ENCODE peak calls at places on chromosomes 12 and 14, in five cellular contexts. E is endothelial cell of umbilical vein, U is spleen, M is K562, G is SK-N-SH. B is an unnamed sample.

GRCh38 chr12:6334940-6335450 is 6.9 kb downstream of the TNFRSF1A start:
- DNase-seq in M (no peak), E (no peak), U (peak; percentile 80), G (no peak), B (no peak)

GRCh38 chr14:69685716-69686115 is 74.3 kb downstream of the SUSD6 start:
- DNase-seq in E (no peak), M (no peak), G (no peak), U (no peak), B (peak; percentile 66)

GRCh38 chr14:26281280-26281998 is 316.4 kb downstream of the NOVA1 start:
- DNase-seq in U (no peak), E (no peak), M (peak; percentile 28), G (no peak), B (no peak)

GRCh38 chr14:103280278-103280917 is 53.6 kb upstream of the EIF5 start:
- DNase-seq in E (no peak), U (no peak), G (no peak), M (no peak), B (peak; percentile 4)

GRCh38 chr14:102481791-102482238 is 27.8 kb downstream of the ANKRD9 start:
- DNase-seq in E (no peak), M (no peak), G (no peak), U (peak; percentile 45), B (no peak)

GRCh38 chr12:76219806-76220205 is 128.4 kb downstream of the BBS10 start:
- DNase-seq in G (no peak), M (no peak), E (no peak), U (no peak), B (no peak)

GRCh38 chr12:57012600-57013465 is 3.5 kb downstream of the TAC3 start:
- DNase-seq in E (no peak), U (no peak), M (no peak), G (no peak), B (no peak)

GRCh38 chr12:62435337-62436163 is 31.1 kb upstream of the MON2 start:
- DNase-seq in M (no peak), G (peak; percentile 61), E (peak; percentile 52), U (peak; percentile 81), B (no peak)

GRCh38 chr14:99590746-99591555 is 13.1 kb downstream of the CCDC85C start:
- DNase-seq in E (peak; percentile 85), M (no peak), G (peak; percentile 88), U (no peak), B (no peak)

GRCh38 chr12:14567311-14568195 is at the start of gene PLBD1:
- DNase-seq in U (peak; percentile 90), G (peak; percentile 57), E (peak; percentile 8), M (peak; percentile 51), B (peak; percentile 62)

GRCh38 chr12:51592034-51592705 is 1.1 kb downstream of the SCN8A start:
- DNase-seq in M (no peak), E (no peak), G (peak; percentile 19), U (no peak), B (no peak)

GRCh38 chr14:61098711-61099110 is 117.7 kb downstream of the SLC38A6 start:
- DNase-seq in M (no peak), G (no peak), E (peak; percentile 43), U (no peak), B (no peak)

GRCh38 chr12:49615725-49616124 is 7.6 kb upstream of the PRPF40B start:
- DNase-seq in M (no peak), U (no peak), G (no peak), E (no peak), B (no peak)

DNA sequence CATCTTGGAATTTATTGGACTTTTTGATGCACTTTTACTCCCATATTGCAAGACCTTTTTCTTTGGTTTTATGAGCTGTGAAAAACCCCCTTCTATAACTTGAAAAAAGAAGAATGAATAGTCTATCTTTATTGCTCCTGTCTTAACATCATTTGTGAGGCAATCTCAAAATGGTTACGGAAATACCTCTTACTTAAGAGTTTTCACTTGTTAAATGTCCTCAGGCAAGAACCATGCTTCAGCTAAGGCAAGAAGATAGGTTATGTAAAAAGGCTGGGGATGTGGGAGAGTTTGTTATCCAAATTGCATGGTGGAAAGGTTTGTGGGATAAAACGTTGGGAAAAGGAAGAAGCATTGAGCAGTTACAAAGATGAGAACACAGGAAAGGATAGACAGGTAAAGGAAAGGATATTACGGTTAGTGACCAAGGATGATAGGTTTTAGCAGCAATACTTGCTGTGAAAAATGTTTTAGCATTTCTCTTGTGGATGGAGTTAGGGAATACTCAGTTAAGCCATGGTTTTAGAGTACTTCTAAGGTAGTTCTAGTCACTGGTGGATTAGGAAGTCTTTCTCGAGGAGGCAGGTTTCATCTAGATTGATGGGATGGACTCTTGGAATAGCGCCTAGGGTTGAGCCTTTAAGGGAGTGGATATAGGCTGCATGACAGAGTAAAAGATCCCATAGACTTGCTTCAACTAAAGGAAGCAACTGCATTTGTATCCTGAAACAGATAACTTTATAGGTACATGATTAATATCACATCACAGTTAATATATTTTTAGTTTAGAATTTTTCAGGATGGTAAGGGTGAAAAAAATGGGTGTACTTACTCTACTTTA is 30.3 kb downstream of the MDM2 start:
- DNase-seq in E (no peak), G (no peak), M (no peak), U (no peak), B (no peak)
- TF ChIP-seq POLR2AphosphoS5 in E (no peak), G (no peak), M (no peak), U (no peak), B (no peak)

DNA sequence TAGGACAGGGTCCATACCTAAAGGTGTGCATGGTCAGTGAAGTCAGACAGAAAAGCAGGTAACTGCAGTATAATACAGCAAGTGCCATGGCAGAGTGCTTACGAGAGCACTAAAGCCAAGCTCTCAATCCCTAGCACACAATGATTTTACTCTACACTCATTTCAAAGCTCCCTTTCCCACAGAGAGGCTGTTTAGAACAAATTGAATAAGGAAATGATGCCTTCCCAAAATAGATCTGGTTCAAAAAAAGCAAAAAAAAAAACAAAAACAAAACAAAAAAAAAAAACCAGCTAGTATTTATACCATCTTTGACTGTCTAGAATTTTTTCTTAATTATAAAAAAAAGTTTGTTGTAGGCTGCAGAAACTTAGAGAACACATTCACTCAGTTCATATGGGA is 74.0 kb downstream of the HECTD4 start:
- DNase-seq in E (no peak), M (no peak), G (no peak), U (no peak), B (no peak)
- H3K36me3 ChIP-seq in E (peaks cover 9% of the 10 kb centered on the region), M (peaks cover 54% of the 10 kb centered on the region), G (peaks cover 30% of the 10 kb centered on the region), U (peaks cover 7% of the 10 kb centered on the region), B (no peaks in the 10 kb centered on the region)

GRCh38 chr12:53287741-53288216 is 7.6 kb upstream of the PFDN5 start:
- DNase-seq in M (peak; percentile 78), E (peak; percentile 66), G (peak; percentile 72), U (peak; percentile 91), B (peak; percentile 54)
- H3K27ac ChIP-seq in M (no peak overlapping the region), E (no peak overlapping the region), G (no peak overlapping the region), U (no peak overlapping the region), B (peak overlapping the region; percentile 69)

GRCh38 chr12:123748171-123748570 is 13.9 kb upstream of the DNAH10 start:
- DNase-seq in M (no peak), G (no peak), E (no peak), U (no peak), B (no peak)

GRCh38 chr12:123747309-123747708 is 14.8 kb upstream of the DNAH10 start:
- DNase-seq in U (no peak), E (no peak), M (no peak), G (no peak), B (no peak)

GRCh38 chr12:123744836-123745235 is 17.3 kb upstream of the DNAH10 start:
- DNase-seq in M (no peak), G (peak; percentile 41), U (no peak), E (no peak), B (no peak)

GRCh38 chr12:123741937-123742572 is 20.0 kb upstream of the DNAH10 start:
- DNase-seq in G (no peak), E (no peak), M (no peak), U (no peak), B (no peak)

DNA sequence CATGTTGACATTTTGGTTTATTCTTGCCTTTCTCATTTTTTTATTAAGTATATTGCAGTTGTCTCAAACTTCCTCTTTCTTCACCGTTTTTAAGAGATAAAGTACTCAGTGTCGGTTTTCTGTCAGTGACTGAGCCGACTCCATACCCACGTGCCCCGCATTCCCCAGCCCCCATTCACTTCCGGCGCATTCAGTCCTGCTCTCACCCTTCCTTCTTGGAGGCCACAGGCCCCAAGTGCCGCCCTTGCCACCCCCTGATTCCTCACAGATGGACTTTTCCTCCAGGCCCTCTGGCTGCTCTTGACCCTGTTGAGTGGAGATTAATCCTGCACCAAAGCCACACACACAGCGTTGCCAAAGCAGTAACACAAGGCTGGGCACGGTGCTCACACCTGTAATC is 19.1 kb upstream of the DNAH10 start:
- DNase-seq in M (no peak), E (no peak), G (no peak), U (peak; percentile 77), B (no peak)
- TF ChIP-seq POLR2AphosphoS5 in M (no peak), E (no peak), G (no peak), U (no peak), B (no peak)

GRCh38 chr12:122318607-122319311 is 52.5 kb upstream of the VPS33A start:
- DNase-seq in G (no peak), U (no peak), M (no peak), E (peak; percentile 66), B (no peak)

GRCh38 chr12:122319312-122319638 is 53.0 kb upstream of the VPS33A start:
- DNase-seq in U (no peak), E (peak; percentile 16), G (no peak), M (no peak), B (no peak)

GRCh38 chr12:122323311-122324019 is 57.2 kb upstream of the VPS33A start:
- DNase-seq in M (no peak), E (no peak), U (no peak), G (no peak), B (no peak)

GRCh38 chr12:122326597-122326996 is 60.3 kb upstream of the VPS33A start:
- DNase-seq in M (no peak), E (no peak), G (no peak), U (no peak), B (no peak)

GRCh38 chr12:122322501-122322900 is 56.2 kb upstream of the VPS33A start:
- DNase-seq in E (peak; percentile 33), G (no peak), U (no peak), M (no peak), B (no peak)
- H3K36me3 ChIP-seq in E (peaks cover 11% of the 10 kb centered on the region), G (peaks cover 12% of the 10 kb centered on the region), U (peaks cover 53% of the 10 kb centered on the region), M (peaks cover 49% of the 10 kb centered on the region), B (peaks cover 12% of the 10 kb centered on the region)

GRCh38 chr12:915090-915489 is 34.4 kb downstream of the RAD52 start:
- DNase-seq in G (no peak), M (no peak), U (no peak), E (peak; percentile 51), B (no peak)
- H3K27ac ChIP-seq in G (no peak overlapping the region), M (no peak overlapping the region), U (no peak overlapping the region), E (no peak overlapping the region), B (no peak overlapping the region)

DNA sequence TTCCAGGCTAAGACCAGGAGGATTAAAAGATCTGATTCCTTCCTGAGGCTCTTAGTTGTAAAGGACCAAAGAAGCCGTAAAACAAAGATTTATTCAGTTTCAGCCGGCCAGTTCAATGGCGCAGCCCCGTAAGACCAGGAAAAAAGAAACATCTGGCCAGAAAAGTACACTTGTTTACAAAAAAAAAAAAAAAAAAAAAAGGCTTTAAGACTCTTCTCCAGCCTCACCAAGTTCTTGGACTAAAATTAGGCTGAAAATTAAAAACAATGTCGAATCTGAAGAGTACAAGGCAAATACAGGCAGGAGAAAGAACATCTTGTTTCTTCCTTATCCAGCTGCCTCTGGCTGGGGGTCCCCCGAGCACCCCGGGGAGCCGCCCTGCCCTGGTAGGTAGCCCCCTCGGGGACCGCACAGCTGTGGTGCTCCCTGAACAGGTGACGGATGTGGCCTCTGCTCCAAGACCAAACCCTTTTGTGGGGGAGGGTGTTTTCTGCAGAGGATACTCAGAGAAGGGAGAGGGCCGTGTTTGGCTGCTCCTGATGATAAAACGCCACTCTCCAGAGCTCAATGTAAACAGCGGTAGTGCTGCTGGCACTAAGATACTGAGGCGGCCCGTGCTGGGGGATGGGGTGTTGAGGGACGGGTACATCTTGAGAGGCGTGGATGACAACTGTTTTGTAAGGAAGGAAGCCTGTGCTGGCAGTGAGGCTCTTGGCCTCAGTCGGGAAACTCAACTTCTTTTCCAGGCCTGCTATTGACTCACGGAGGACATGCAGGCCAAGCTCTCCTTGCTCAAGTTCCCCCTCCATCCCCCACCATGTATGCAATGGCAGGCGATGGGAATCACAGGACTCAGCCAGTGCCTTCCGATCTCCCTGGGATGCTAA is 201.0 kb upstream of the DIO3 start:
- DNase-seq in U (peak; percentile 76), M (peak; percentile 61), E (no peak), G (no peak), B (no peak)
- TF ChIP-seq POLR2AphosphoS5 in U (peak; percentile 74), M (peak; percentile 66), E (no peak), G (no peak), B (no peak)

B was measured in breast epithelium.